ENCODE peak calls at places on chromosomes 4 and X, in eight cellular contexts. One of them, this sample, is unnamed.

GRCh38 chrX:68480969-68481368 is 17.9 kb upstream of the YIPF6 start:
- DNase-seq in GM12878: no peak
- DNase-seq in SK-N-SH: no peak
- DNase-seq in HCT116: no peak
- DNase-seq in HepG2: no peak
- DNase-seq in A549: no peak
- DNase-seq in WTC11: no peak
- DNase-seq in K562: no peak
- DNase-seq in this sample: no peak

GRCh38 chrX:103446665-103447302 is 70.4 kb downstream of the BEX3 start:
- DNase-seq in GM12878: no peak
- DNase-seq in SK-N-SH: no peak
- DNase-seq in HCT116: no peak
- DNase-seq in HepG2: no peak
- DNase-seq in A549: no peak
- DNase-seq in WTC11: no peak
- DNase-seq in K562: no peak
- DNase-seq in this sample: no peak

GRCh38 chr4:87679449-87680169 is 29.5 kb downstream of the DMP1 start:
- DNase-seq in GM12878: peak
- DNase-seq in SK-N-SH: peak
- DNase-seq in HCT116: peak
- DNase-seq in HepG2: peak
- DNase-seq in A549: peak
- DNase-seq in WTC11: peak
- DNase-seq in K562: peak
- DNase-seq in this sample: peak

GRCh38 chr4:13920901-13921300 is 293.4 kb upstream of the BOD1L1 start:
- DNase-seq in GM12878: no peak
- DNase-seq in SK-N-SH: no peak
- DNase-seq in HCT116: no peak
- DNase-seq in HepG2: peak
- DNase-seq in A549: peak
- DNase-seq in WTC11: no peak
- DNase-seq in K562: peak
- DNase-seq in this sample: peak

GRCh38 chr4:158043971-158044618 is 128.7 kb downstream of the GASK1B start:
- DNase-seq in GM12878: no peak
- DNase-seq in SK-N-SH: no peak
- DNase-seq in HCT116: no peak
- DNase-seq in HepG2: no peak
- DNase-seq in A549: no peak
- DNase-seq in WTC11: no peak
- DNase-seq in K562: peak
- DNase-seq in this sample: no peak

GRCh38 chrX:129723511-129723910 is 15.3 kb upstream of the XPNPEP2 start:
- DNase-seq in GM12878: no peak
- DNase-seq in SK-N-SH: no peak
- DNase-seq in HCT116: no peak
- DNase-seq in HepG2: no peak
- DNase-seq in A549: no peak
- DNase-seq in WTC11: no peak
- DNase-seq in K562: no peak
- DNase-seq in this sample: no peak

GRCh38 chr4:113442821-113443220 is 318.7 kb downstream of the CAMK2D start:
- DNase-seq in GM12878: no peak
- DNase-seq in SK-N-SH: no peak
- DNase-seq in HCT116: no peak
- DNase-seq in HepG2: no peak
- DNase-seq in A549: no peak
- DNase-seq in WTC11: no peak
- DNase-seq in K562: no peak
- DNase-seq in this sample: no peak

GRCh38 chr4:6506616-6507140 is 34.3 kb upstream of the PPP2R2C start:
- DNase-seq in GM12878: no peak
- DNase-seq in SK-N-SH: no peak
- DNase-seq in HCT116: no peak
- DNase-seq in HepG2: no peak
- DNase-seq in A549: no peak
- DNase-seq in WTC11: no peak
- DNase-seq in K562: no peak
- DNase-seq in this sample: no peak

GRCh38 chrX:20221902-20222301 is 44.8 kb downstream of the RPS6KA3 start:
- DNase-seq in GM12878: no peak
- DNase-seq in SK-N-SH: no peak
- DNase-seq in HCT116: no peak
- DNase-seq in HepG2: peak
- DNase-seq in A549: peak
- DNase-seq in WTC11: no peak
- DNase-seq in K562: peak
- DNase-seq in this sample: peak

GRCh38 chr4:120749445-120750151 is 172.9 kb downstream of the PRDM5 start:
- DNase-seq in GM12878: peak
- DNase-seq in SK-N-SH: no peak
- DNase-seq in HCT116: no peak
- DNase-seq in HepG2: no peak
- DNase-seq in A549: no peak
- DNase-seq in WTC11: no peak
- DNase-seq in K562: no peak
- DNase-seq in this sample: no peak

GRCh38 chrX:103092942-103093341 is at the start of gene NXF3:
- DNase-seq in GM12878: no peak
- DNase-seq in SK-N-SH: no peak
- DNase-seq in HCT116: no peak
- DNase-seq in HepG2: no peak
- DNase-seq in A549: no peak
- DNase-seq in WTC11: no peak
- DNase-seq in K562: no peak
- DNase-seq in this sample: peak

GRCh38 chr4:11420327-11420726 is 8.4 kb downstream of the HS3ST1 start:
- DNase-seq in GM12878: no peak
- DNase-seq in SK-N-SH: no peak
- DNase-seq in HCT116: no peak
- DNase-seq in HepG2: no peak
- DNase-seq in A549: no peak
- DNase-seq in WTC11: no peak
- DNase-seq in K562: no peak
- DNase-seq in this sample: no peak

GRCh38 chr4:105145059-105145912 is 1.4 kb upstream of the TET2 start:
- DNase-seq in GM12878: no peak
- DNase-seq in SK-N-SH: no peak
- DNase-seq in HCT116: no peak
- DNase-seq in HepG2: no peak
- DNase-seq in A549: no peak
- DNase-seq in WTC11: no peak
- DNase-seq in K562: no peak
- DNase-seq in this sample: peak

GRCh38 chrX:12984629-12985303 is 9.9 kb downstream of the TMSB4X start:
- DNase-seq in GM12878: no peak
- DNase-seq in SK-N-SH: no peak
- DNase-seq in HCT116: peak
- DNase-seq in HepG2: no peak
- DNase-seq in A549: peak
- DNase-seq in WTC11: no peak
- DNase-seq in K562: peak
- DNase-seq in this sample: peak

GRCh38 chrX:118928126-118928525 is 46.3 kb upstream of the LONRF3 start:
- DNase-seq in GM12878: no peak
- DNase-seq in SK-N-SH: no peak
- DNase-seq in HCT116: no peak
- DNase-seq in HepG2: no peak
- DNase-seq in A549: no peak
- DNase-seq in WTC11: no peak
- DNase-seq in K562: no peak
- DNase-seq in this sample: no peak

DNA sequence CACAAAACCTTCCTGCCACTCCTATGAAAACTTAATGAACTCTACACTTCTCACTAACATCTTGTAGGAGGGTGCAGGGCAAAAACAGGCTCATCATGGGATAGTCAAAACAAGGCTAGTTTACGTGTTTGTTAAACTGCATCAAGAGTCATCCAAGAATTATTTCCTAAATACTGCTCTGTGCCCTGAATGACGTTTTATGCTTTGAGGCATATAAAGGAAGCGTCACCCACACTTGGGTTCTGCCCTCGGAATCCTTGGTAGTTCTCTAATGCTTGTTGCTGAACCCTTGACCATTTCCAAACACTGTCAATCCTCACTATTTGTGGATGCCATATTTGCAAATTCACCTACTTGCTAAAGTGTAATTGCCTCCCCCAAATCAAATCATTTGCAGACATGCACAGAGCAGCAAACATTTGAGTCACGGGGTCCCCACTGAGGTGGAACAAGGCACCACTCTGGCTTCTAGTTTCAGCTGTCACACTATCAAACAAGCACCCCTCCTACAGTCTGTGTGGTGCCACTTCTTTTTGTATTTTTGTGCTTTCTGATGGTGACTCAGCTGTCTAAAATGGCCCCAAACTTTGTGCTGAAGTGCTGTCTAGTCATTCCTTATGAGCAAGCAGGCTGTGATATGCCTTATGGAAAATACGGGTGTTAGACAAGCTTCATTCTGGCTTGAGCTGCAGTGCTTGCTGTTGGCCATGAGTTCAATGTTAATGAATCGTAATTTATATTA is 15.5 kb downstream of the IGFBP7 start:
- DNase-seq in GM12878: no peak
- DNase-seq in SK-N-SH: no peak
- DNase-seq in HCT116: no peak
- DNase-seq in HepG2: no peak
- DNase-seq in A549: peak
- DNase-seq in WTC11: no peak
- DNase-seq in K562: no peak
- DNase-seq in this sample: no peak
- TF ChIP-seq CTCF in GM12878: no peak
- TF ChIP-seq CTCF in SK-N-SH: peak
- TF ChIP-seq CTCF in HCT116: no peak
- TF ChIP-seq CTCF in HepG2: no peak
- TF ChIP-seq CTCF in A549: no peak
- TF ChIP-seq CTCF in WTC11: no peak
- TF ChIP-seq CTCF in K562: no peak
- TF ChIP-seq CTCF in this sample: no peak

DNA sequence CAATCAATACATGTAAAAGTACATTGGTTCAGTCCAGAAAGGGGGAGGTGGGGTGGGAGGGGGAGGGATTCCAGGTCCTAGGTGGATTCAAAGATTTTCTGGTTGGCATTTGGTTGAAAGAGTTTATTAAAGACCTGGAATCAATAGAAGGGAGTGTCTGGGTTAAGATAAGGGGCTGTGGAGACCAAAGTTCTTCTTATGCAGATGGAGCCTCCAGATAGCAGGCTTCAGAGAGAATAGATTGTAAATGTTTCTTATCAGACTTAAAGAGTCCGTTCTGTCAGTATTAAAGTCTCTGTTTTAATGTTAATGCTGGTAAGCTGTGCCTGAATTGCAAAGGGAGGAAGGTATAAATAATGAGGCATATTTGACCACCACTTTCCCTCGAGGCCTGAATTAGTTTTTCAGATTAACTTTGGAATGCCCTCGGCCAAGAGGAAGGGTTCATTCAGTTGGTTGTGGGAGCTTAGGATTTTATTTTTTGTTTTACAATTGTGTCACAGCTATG is 169.9 kb downstream of the AASDH start:
- DNase-seq in GM12878: no peak
- DNase-seq in SK-N-SH: no peak
- DNase-seq in HCT116: no peak
- DNase-seq in HepG2: peak
- DNase-seq in A549: no peak
- DNase-seq in WTC11: no peak
- DNase-seq in K562: no peak
- DNase-seq in this sample: no peak
- TF ChIP-seq MAX in GM12878: no peak
- TF ChIP-seq MAX in SK-N-SH: no peak
- TF ChIP-seq MAX in HCT116: no peak
- TF ChIP-seq MAX in HepG2: no peak
- TF ChIP-seq MAX in A549: no peak
- TF ChIP-seq MAX in WTC11: no peak
- TF ChIP-seq MAX in K562: no peak
- TF ChIP-seq MAX in this sample: no peak

DNA sequence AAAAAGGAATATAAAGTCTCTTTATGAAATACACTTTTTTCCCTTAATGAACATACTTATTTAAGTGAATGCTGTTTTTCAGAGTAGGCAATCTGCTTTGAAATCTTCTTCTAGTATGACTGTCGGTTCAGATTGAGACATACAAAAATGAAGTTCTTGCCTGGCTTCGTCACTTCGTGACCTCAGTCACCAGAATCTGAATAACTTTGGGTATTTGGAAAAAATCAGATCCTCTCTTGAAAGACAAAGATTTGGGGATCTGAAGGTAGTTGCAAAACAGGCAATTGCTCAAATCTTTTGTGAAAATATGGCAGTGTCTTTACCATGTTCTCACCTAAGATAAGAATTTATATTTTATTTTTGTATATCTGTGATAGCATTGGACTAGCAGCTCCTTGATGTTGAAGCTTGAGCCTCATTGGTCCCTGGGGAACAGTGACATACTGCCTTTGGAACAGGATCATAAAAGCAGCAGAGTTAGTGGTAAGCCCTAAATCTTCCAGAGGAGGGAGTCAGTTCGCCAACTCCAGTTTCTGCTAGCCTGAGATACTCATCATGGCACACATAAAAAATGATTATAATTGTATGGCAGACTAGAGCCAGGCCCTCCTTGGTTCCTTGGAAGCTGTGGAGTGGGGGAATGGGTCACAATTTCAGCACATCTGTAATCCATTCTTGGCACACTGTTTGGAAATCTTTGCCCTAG is 4.9 kb downstream of the ARFIP1 start:
- DNase-seq in GM12878: no peak
- DNase-seq in SK-N-SH: peak
- DNase-seq in HCT116: peak
- DNase-seq in HepG2: peak
- DNase-seq in A549: peak
- DNase-seq in WTC11: no peak
- DNase-seq in K562: peak
- DNase-seq in this sample: peak
- TF ChIP-seq CTCF in GM12878: peak
- TF ChIP-seq CTCF in SK-N-SH: peak
- TF ChIP-seq CTCF in HCT116: no peak
- TF ChIP-seq CTCF in HepG2: no peak
- TF ChIP-seq CTCF in A549: no peak
- TF ChIP-seq CTCF in WTC11: no peak
- TF ChIP-seq CTCF in K562: no peak
- TF ChIP-seq CTCF in this sample: no peak

GRCh38 chr4:86403575-86403974 is 43.7 kb upstream of the MAPK10 start:
- DNase-seq in GM12878: no peak
- DNase-seq in SK-N-SH: no peak
- DNase-seq in HCT116: no peak
- DNase-seq in HepG2: no peak
- DNase-seq in A549: no peak
- DNase-seq in WTC11: no peak
- DNase-seq in K562: no peak
- DNase-seq in this sample: no peak

GRCh38 chr4:86400216-86400615 is 40.4 kb upstream of the MAPK10 start:
- DNase-seq in GM12878: no peak
- DNase-seq in SK-N-SH: no peak
- DNase-seq in HCT116: no peak
- DNase-seq in HepG2: no peak
- DNase-seq in A549: no peak
- DNase-seq in WTC11: no peak
- DNase-seq in K562: no peak
- DNase-seq in this sample: no peak

GRCh38 chr4:86398187-86398586 is 38.3 kb upstream of the MAPK10 start:
- DNase-seq in GM12878: no peak
- DNase-seq in SK-N-SH: no peak
- DNase-seq in HCT116: no peak
- DNase-seq in HepG2: no peak
- DNase-seq in A549: no peak
- DNase-seq in WTC11: no peak
- DNase-seq in K562: no peak
- DNase-seq in this sample: no peak

GRCh38 chr4:86401826-86402225 is 42.0 kb upstream of the MAPK10 start:
- DNase-seq in GM12878: no peak
- DNase-seq in SK-N-SH: peak
- DNase-seq in HCT116: no peak
- DNase-seq in HepG2: no peak
- DNase-seq in A549: no peak
- DNase-seq in WTC11: no peak
- DNase-seq in K562: no peak
- DNase-seq in this sample: no peak
- TF ChIP-seq MAX in GM12878: no peak
- TF ChIP-seq MAX in SK-N-SH: no peak
- TF ChIP-seq MAX in HCT116: no peak
- TF ChIP-seq MAX in HepG2: no peak
- TF ChIP-seq MAX in A549: no peak
- TF ChIP-seq MAX in WTC11: no peak
- TF ChIP-seq MAX in K562: no peak
- TF ChIP-seq MAX in this sample: no peak